ENCODE peak calls at places on chromosomes 4 and X, in ten cellular contexts. D is heart right ventricle; J is progenitor cell of endocrine pancreas; Z is suprapubic skin; Y is GM23338; H is AG09309; P is tibial nerve; Q is RWPE1; S is astrocyte of the cerebellum; O is CD4-positive, alpha-beta T cell. U is an unnamed sample.

GRCh38 chrX:149267878-149268813 is 237.0 kb downstream of the IDS start:
- DNase-seq in Z (no peak), P (no peak), Q (no peak), Y (no peak), O (no peak), D (no peak), H (no peak), J (no peak), S (no peak), U (no peak)

GRCh38 chrX:13828392-13828791 is 11.5 kb upstream of the GPM6B start:
- DNase-seq in H (no peak), Y (no peak), Z (no peak), O (no peak), S (no peak), Q (no peak), D (no peak), J (no peak), P (no peak), U (no peak)

GRCh38 chrX:23902419-23902818 is 5.3 kb downstream of the APOO start:
- DNase-seq in Q (peak), H (no peak), D (peak), S (no peak), Z (no peak), P (no peak), J (no peak), Y (peak), O (no peak), U (peak)

GRCh38 chrX:129655547-129656248 is 942 bp upstream of the APLN start:
- DNase-seq in S (no peak), J (no peak), H (no peak), Y (peak), Q (no peak), O (no peak), Z (no peak), D (no peak), P (no peak), U (no peak)

GRCh38 chr4:122602277-122603142 is 18.4 kb downstream of the IL21 start:
- DNase-seq in J (no peak), D (no peak), O (no peak), S (peak), Z (no peak), Q (peak), H (peak), P (no peak), Y (peak), U (peak)

GRCh38 chrX:84064164-84064563 is 123.8 kb downstream of the RPS6KA6 start:
- DNase-seq in D (no peak), S (no peak), J (no peak), P (no peak), H (no peak), O (no peak), Y (no peak), Z (no peak), Q (no peak), U (no peak)

GRCh38 chr4:165368114-165368513 is 10.7 kb upstream of the CPE start:
- DNase-seq in D (no peak), Y (no peak), J (no peak), Q (no peak), H (no peak), S (no peak), P (no peak), O (no peak), Z (no peak), U (no peak)

GRCh38 chr4:173490256-173490655 is 39.8 kb downstream of the HAND2 start:
- DNase-seq in S (no peak), H (no peak), O (no peak), Z (no peak), J (no peak), D (no peak), P (no peak), Y (no peak), Q (no peak), U (no peak)

GRCh38 chr4:84482564-84483563 is 16.2 kb downstream of the NKX6-1 start:
- DNase-seq in Y (peak), P (no peak), O (no peak), S (no peak), Z (no peak), H (no peak), D (no peak), Q (no peak), J (no peak), U (no peak)

GRCh38 chr4:150209140-150209829 is 131.0 kb downstream of the DCLK2 start:
- DNase-seq in P (peak), O (no peak), H (peak), D (peak), Y (peak), Q (peak), Z (no peak), S (peak), J (peak), U (no peak)

GRCh38 chr4:53781614-53782467 is 190.6 kb upstream of the LNX1 start:
- DNase-seq in O (no peak), S (no peak), D (no peak), P (no peak), Z (no peak), Y (no peak), J (no peak), Q (no peak), H (no peak), U (no peak)

GRCh38 chr4:80812145-80812544 is 218.4 kb upstream of the BMP3 start:
- DNase-seq in Q (no peak), O (no peak), J (no peak), H (no peak), Y (no peak), D (no peak), Z (no peak), S (no peak), P (no peak), U (no peak)

GRCh38 chrX:16671005-16671404 is 21.0 kb downstream of the S100G start:
- DNase-seq in S (peak), Z (no peak), Q (peak), J (no peak), O (peak), P (peak), H (no peak), D (no peak), Y (peak), U (peak)
- TF ChIP-seq CTCF in S (peak), Z (no peak), Q (peak), J (peak), O (peak), P (peak), H (peak), D (peak), Y (peak), U (peak)

GRCh38 chr4:162650166-162650565 is 486.4 kb upstream of the FSTL5 start:
- DNase-seq in P (no peak), Q (no peak), Y (no peak), H (no peak), O (no peak), D (no peak), Z (no peak), S (no peak), J (no peak), U (no peak)

GRCh38 chr4:162640152-162640551 is 476.4 kb upstream of the FSTL5 start:
- DNase-seq in Y (no peak), H (no peak), J (no peak), S (no peak), D (no peak), O (no peak), P (no peak), Q (no peak), Z (no peak), U (no peak)

GRCh38 chr4:162644346-162644745 is 480.5 kb upstream of the FSTL5 start:
- DNase-seq in Q (no peak), Z (no peak), J (no peak), D (no peak), O (no peak), H (no peak), S (no peak), P (no peak), Y (no peak), U (no peak)

DNA sequence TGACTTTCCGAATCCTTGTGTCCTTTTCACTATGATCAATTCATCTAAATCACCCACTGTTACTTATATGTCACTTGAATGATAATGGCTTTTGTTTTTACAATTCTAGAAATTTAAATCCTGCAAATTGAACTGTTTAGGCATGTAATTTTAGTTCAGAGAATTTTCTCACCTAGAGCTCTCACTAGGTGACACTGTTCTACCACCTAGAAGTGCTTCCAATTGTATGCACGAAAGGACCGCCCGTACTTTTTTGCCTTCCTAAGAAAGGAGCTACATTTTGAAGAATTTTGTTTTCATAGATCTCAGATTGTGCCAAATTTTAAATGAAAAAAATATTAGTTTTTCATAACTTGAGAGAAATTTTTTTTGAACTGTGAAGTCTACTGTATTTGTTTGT is 481.6 kb upstream of the FSTL5 start:
- DNase-seq in D (no peak), Z (no peak), J (no peak), S (peak), O (no peak), Y (peak), Q (no peak), H (no peak), P (no peak), U (no peak)
- TF ChIP-seq CTCF in D (peak), Z (no peak), J (peak), S (peak), O (no peak), Y (peak), Q (no peak), H (no peak), P (peak), U (no peak)

GRCh38 chr4:182846041-182846440 is 71.1 kb downstream of the DCTD start:
- DNase-seq in S (no peak), Q (no peak), J (no peak), Z (no peak), O (no peak), Y (no peak), P (no peak), D (no peak), H (no peak), U (no peak)
- TF ChIP-seq CTCF in S (no peak), Q (no peak), J (no peak), Z (no peak), O (no peak), Y (no peak), P (no peak), D (no peak), H (no peak), U (no peak)

DNA sequence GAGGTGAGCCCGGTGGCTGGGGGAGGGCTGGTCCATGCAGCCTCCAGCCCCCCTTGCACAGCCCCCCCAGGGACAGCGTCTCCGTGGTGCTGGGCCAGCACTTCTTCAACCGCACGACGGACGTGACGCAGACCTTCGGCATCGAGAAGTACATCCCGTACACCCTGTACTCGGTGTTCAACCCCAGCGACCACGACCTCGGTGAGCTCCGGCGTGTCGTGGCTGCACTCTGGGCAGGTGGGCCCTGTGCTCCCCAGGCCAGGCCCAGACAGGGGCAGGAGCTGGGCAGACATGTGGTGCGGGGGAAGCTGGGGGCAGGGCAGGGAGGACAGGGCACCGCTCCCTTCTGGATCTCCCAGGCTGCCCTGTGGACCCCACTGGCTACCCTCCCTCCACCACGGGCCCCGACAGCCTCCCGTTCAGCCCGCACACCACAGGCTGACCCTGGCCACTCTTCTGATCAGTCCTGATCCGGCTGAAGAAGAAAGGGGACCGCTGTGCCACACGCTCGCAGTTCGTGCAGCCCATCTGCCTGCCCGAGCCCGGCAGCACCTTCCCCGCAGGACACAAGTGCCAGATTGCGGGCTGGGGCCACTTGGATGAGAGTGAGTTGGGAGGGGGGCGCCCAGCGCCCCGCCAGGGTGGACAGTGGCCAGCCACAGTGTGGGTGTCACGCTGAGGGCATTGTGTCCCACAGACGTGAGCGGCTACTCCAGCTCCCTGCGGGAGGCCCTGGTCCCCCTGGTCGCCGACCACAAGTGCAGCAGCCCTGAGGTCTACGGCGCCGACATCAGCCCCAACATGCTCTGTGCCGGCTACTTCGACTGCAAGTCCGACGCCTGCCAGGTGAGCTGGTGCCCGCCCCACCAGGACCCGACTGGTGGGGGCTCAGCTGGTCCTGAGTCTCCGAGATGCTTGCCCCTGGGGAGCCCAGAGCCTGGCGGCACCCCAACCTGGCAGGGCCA is 5.9 kb downstream of the HGFAC start:
- DNase-seq in Q (no peak), S (no peak), H (no peak), O (no peak), J (no peak), Z (no peak), P (no peak), D (no peak), Y (no peak), U (no peak)
- TF ChIP-seq CTCF in Q (no peak), S (no peak), H (no peak), O (no peak), J (no peak), Z (no peak), P (no peak), D (no peak), Y (no peak), U (no peak)

GRCh38 chr4:93894995-93895394 is 66.4 kb downstream of the ATOH1 start:
- DNase-seq in P (no peak), Q (no peak), H (no peak), J (no peak), S (no peak), Y (no peak), O (no peak), D (no peak), Z (no peak), U (no peak)

GRCh38 chr4:93897559-93897958 is 69.0 kb downstream of the ATOH1 start:
- DNase-seq in H (no peak), Q (peak), P (no peak), J (no peak), Y (peak), S (no peak), Z (no peak), O (no peak), D (no peak), U (no peak)
- TF ChIP-seq CTCF in H (no peak), Q (peak), P (no peak), J (peak), Y (peak), S (peak), Z (peak), O (no peak), D (peak), U (no peak)

DNA sequence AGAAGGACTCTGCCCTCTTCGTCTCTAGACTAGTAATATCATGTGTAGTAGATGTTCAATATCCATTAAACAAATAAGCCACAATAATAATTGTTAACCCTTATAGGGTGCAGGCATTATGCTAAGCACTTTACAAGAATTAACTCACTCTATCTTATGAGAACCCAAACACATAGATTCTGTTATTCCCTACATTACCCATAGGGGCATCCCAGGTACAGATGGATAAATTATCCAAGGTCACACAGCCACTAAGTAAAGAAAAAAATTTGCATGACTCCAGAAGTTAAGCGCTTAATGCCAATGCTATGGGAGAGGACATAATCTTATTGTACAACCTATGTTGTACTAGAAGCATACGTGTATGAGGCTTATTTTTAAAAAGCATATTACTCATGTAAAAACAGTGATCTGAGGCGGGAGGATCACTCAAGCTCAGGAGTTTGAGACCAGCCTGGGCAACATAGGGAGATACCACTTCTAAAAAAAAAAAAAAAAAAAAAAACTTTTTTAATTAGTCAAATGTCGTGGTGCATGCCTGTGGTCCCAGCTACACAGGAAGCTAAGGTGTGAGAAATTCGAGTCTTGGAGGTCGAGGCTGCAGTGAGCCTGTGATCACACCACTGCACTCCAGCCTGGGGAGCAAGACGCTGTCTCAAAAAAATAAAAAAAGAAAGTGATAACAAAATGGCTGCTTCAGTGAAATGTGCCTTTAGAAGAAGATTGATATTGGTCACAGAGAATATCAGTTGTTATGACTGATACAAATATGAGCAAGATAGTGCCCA is 13.6 kb downstream of the LDB2 start:
- DNase-seq in Y (peak), J (no peak), S (no peak), O (no peak), P (no peak), Z (no peak), H (no peak), D (no peak), Q (no peak), U (no peak)
- TF ChIP-seq CTCF in Y (peak), J (peak), S (no peak), O (no peak), P (no peak), Z (no peak), H (no peak), D (no peak), Q (no peak), U (no peak)

DNA sequence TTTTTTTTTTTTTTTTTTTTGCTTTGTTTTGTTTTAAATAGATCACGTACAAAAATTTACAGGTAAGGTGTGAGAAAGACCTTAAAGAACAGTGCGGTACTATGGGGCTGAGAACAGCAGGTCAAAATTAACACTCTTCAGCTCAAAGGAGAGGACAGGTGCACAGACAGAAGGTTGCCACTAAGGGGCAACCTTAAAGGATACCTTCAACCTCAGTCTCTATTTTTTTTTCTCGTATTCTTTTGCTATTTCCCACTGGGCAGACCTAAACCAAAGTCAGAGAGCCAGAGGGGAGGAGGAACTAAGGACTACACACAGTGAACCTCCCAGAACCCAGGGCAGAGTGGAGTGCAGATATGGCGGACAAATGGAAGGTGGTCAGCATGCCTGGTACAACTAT is 1984.3 kb upstream of the IGFBP7 start:
- DNase-seq in S (no peak), O (no peak), Z (no peak), Y (peak), H (no peak), Q (no peak), J (no peak), D (no peak), P (no peak), U (no peak)
- TF ChIP-seq CTCF in S (no peak), O (no peak), Z (no peak), Y (peak), H (no peak), Q (no peak), J (peak), D (no peak), P (no peak), U (no peak)

GRCh38 chr4:118004088-118004487 is 30.2 kb upstream of the NDST3 start:
- DNase-seq in P (no peak), Q (no peak), S (no peak), Z (no peak), O (no peak), J (no peak), D (no peak), H (no peak), Y (no peak), U (no peak)

DNA sequence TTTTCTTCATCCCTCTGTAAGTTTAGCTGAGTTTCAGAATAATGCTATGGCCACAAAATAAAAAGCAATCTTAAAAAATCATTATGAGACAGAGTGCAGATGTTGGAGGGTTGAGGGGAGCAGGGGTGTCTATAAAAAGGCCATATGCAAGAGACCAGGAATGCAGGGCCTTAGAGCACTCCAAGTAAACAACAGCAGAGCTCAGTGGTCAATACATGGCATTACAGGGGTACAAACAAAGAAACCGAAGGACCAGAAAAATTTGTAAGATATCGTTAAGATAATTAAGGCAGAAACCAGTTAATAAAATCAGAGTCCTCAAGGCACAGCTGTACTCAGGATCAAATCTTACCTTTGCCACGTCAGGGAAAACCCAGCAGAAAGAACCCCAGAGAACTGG is 28.4 kb upstream of the NDST3 start:
- DNase-seq in D (no peak), P (no peak), S (no peak), Y (peak), J (no peak), Z (no peak), Q (no peak), O (no peak), H (no peak), U (no peak)
- TF ChIP-seq CTCF in D (no peak), P (no peak), S (peak), Y (peak), J (peak), Z (no peak), Q (no peak), O (no peak), H (no peak), U (no peak)